ENCODE peak calls at places on chromosomes 13 and 19, in four cellular contexts. Y is GM23248, Q is BE2C, K is mesendoderm. A is an unnamed sample.

GRCh38 chr19:14550201-14550754 is 20.9 kb downstream of the TECR start:
- DNase-seq in Y (no peak), Q (peak; percentile 45), K (no peak), A (no peak)

GRCh38 chr13:91111476-91112190 is 235.9 kb upstream of the MIR17HG start:
- DNase-seq in Y (no peak), Q (no peak), K (no peak), A (peak; percentile 82)

GRCh38 chr19:18265611-18265981 is 8.7 kb downstream of the IQCN start:
- DNase-seq in Y (no peak), Q (no peak), K (no peak), A (no peak)

GRCh38 chr19:40241809-40242384 is 15.4 kb upstream of the CCNP start:
- DNase-seq in Y (no peak), Q (no peak), K (no peak), A (no peak)

GRCh38 chr13:50236898-50237318 is 221.7 kb downstream of the KCNRG start:
- DNase-seq in Y (no peak), Q (no peak), K (no peak), A (no peak)

GRCh38 chr13:48533986-48534600 is 1.2 kb upstream of the RCBTB2 start:
- DNase-seq in Y (no peak), Q (no peak), K (peak; percentile 82), A (peak; percentile 99)

GRCh38 chr13:49206641-49207040 is 13.5 kb upstream of the MLNR start:
- DNase-seq in Y (no peak), Q (no peak), K (no peak), A (no peak)

GRCh38 chr13:101157261-101157660 is 259.0 kb downstream of the NALCN start:
- DNase-seq in Y (peak; percentile 50), Q (no peak), K (peak; percentile 97), A (no peak)

GRCh38 chr19:21568816-21569496 is 63.6 kb downstream of the ZNF429 start:
- DNase-seq in Y (peak; percentile 98), Q (no peak), K (no peak), A (no peak)

GRCh38 chr19:38374332-38375097 is at the start of gene PSMD8:
- DNase-seq in Y (peak; percentile 100), Q (peak; percentile 99), K (peak; percentile 100), A (peak; percentile 100)

GRCh38 chr19:51417807-51418152 is 338 bp upstream of the SIGLEC10 start:
- DNase-seq in Y (no peak), Q (no peak), K (no peak), A (no peak)

GRCh38 chr13:47929156-47929555 is 71.9 kb downstream of the SUCLA2 start:
- DNase-seq in Y (peak; percentile 67), Q (no peak), K (no peak), A (no peak)

GRCh38 chr13:54511356-54511755 is 1482.7 kb downstream of the OLFM4 start:
- DNase-seq in Y (no peak), Q (no peak), K (no peak), A (no peak)

GRCh38 chr19:40235238-40236025 is 8.9 kb upstream of the CCNP start:
- DNase-seq in Y (no peak), Q (no peak), K (peak; percentile 14), A (peak; percentile 24)

GRCh38 chr19:7862413-7862951 is 11.7 kb downstream of the PRR36 start:
- DNase-seq in Y (peak; percentile 56), Q (peak; percentile 97), K (peak; percentile 92), A (no peak)

A was measured in NCI-H82.